ENCODE peak calls at places on chromosomes 11 and 22, in seven cellular contexts. One of them, this sample, is unnamed.

GRCh38 chr22:41563051-41563711 is 2.4 kb downstream of the CSDC2 start:
- DNase-seq in CD8-positive, alpha-beta T cell: no peak
- DNase-seq in SK-N-SH: no peak
- DNase-seq in lower lobe of right lung: no peak
- DNase-seq in CD4-positive, CD25-positive, alpha-beta regulatory T cell: no peak
- DNase-seq in AG04450: no peak
- DNase-seq in A673: no peak
- DNase-seq in this sample: peak; percentile 64

GRCh38 chr11:75078233-75078632 is 18.4 kb downstream of the OR2AT4 start:
- DNase-seq in A673: no peak
- DNase-seq in AG04450: no peak
- DNase-seq in CD8-positive, alpha-beta T cell: no peak
- DNase-seq in CD4-positive, CD25-positive, alpha-beta regulatory T cell: no peak
- DNase-seq in SK-N-SH: no peak
- DNase-seq in lower lobe of right lung: no peak
- DNase-seq in this sample: no peak

GRCh38 chr11:27083241-27083640 is 42.6 kb downstream of the BBOX1 start:
- DNase-seq in SK-N-SH: no peak
- DNase-seq in A673: no peak
- DNase-seq in AG04450: no peak
- DNase-seq in lower lobe of right lung: no peak
- DNase-seq in CD8-positive, alpha-beta T cell: no peak
- DNase-seq in CD4-positive, CD25-positive, alpha-beta regulatory T cell: no peak
- DNase-seq in this sample: no peak

GRCh38 chr22:37230673-37231405 is 13.2 kb downstream of the RAC2 start:
- DNase-seq in SK-N-SH: no peak
- DNase-seq in CD8-positive, alpha-beta T cell: peak; percentile 59
- DNase-seq in CD4-positive, CD25-positive, alpha-beta regulatory T cell: peak; percentile 61
- DNase-seq in AG04450: no peak
- DNase-seq in A673: no peak
- DNase-seq in lower lobe of right lung: peak; percentile 17
- DNase-seq in this sample: peak; percentile 38

GRCh38 chr11:61401558-61401957 is 9.2 kb downstream of the TMEM216 start:
- DNase-seq in SK-N-SH: no peak
- DNase-seq in lower lobe of right lung: no peak
- DNase-seq in AG04450: no peak
- DNase-seq in A673: no peak
- DNase-seq in CD8-positive, alpha-beta T cell: no peak
- DNase-seq in CD4-positive, CD25-positive, alpha-beta regulatory T cell: no peak
- DNase-seq in this sample: no peak

GRCh38 chr22:25484916-25485315 is 79.6 kb upstream of the GRK3 start:
- DNase-seq in AG04450: no peak
- DNase-seq in A673: no peak
- DNase-seq in CD4-positive, CD25-positive, alpha-beta regulatory T cell: no peak
- DNase-seq in CD8-positive, alpha-beta T cell: no peak
- DNase-seq in lower lobe of right lung: no peak
- DNase-seq in SK-N-SH: no peak
- DNase-seq in this sample: no peak

GRCh38 chr11:103596323-103596722 is 440.1 kb upstream of the DDI1 start:
- DNase-seq in A673: no peak
- DNase-seq in lower lobe of right lung: no peak
- DNase-seq in AG04450: no peak
- DNase-seq in CD8-positive, alpha-beta T cell: no peak
- DNase-seq in CD4-positive, CD25-positive, alpha-beta regulatory T cell: no peak
- DNase-seq in SK-N-SH: no peak
- DNase-seq in this sample: no peak

GRCh38 chr11:19422257-19422656 is 181.5 kb upstream of the E2F8 start:
- DNase-seq in SK-N-SH: no peak
- DNase-seq in A673: no peak
- DNase-seq in CD4-positive, CD25-positive, alpha-beta regulatory T cell: no peak
- DNase-seq in lower lobe of right lung: no peak
- DNase-seq in CD8-positive, alpha-beta T cell: no peak
- DNase-seq in AG04450: no peak
- DNase-seq in this sample: no peak

GRCh38 chr11:100684101-100685065 is 2.7 kb upstream of the ARHGAP42 start:
- DNase-seq in CD4-positive, CD25-positive, alpha-beta regulatory T cell: no peak
- DNase-seq in SK-N-SH: no peak
- DNase-seq in A673: no peak
- DNase-seq in lower lobe of right lung: no peak
- DNase-seq in CD8-positive, alpha-beta T cell: no peak
- DNase-seq in AG04450: no peak
- DNase-seq in this sample: no peak

GRCh38 chr11:108405706-108406105 is 61.6 kb downstream of the C11orf65 start:
- DNase-seq in CD8-positive, alpha-beta T cell: no peak
- DNase-seq in lower lobe of right lung: no peak
- DNase-seq in AG04450: no peak
- DNase-seq in SK-N-SH: no peak
- DNase-seq in A673: no peak
- DNase-seq in CD4-positive, CD25-positive, alpha-beta regulatory T cell: no peak
- DNase-seq in this sample: no peak

GRCh38 chr11:133945087-133945974 is 11.4 kb downstream of the IGSF9B start:
- DNase-seq in SK-N-SH: peak; percentile 78
- DNase-seq in AG04450: no peak
- DNase-seq in A673: no peak
- DNase-seq in lower lobe of right lung: no peak
- DNase-seq in CD4-positive, CD25-positive, alpha-beta regulatory T cell: peak; percentile 82
- DNase-seq in CD8-positive, alpha-beta T cell: peak; percentile 84
- DNase-seq in this sample: no peak

GRCh38 chr11:110200241-110200640 is 96.2 kb downstream of the RDX start:
- DNase-seq in AG04450: no peak
- DNase-seq in CD8-positive, alpha-beta T cell: no peak
- DNase-seq in SK-N-SH: no peak
- DNase-seq in CD4-positive, CD25-positive, alpha-beta regulatory T cell: no peak
- DNase-seq in lower lobe of right lung: no peak
- DNase-seq in A673: no peak
- DNase-seq in this sample: no peak

GRCh38 chr11:103433380-103433779 is 324.2 kb downstream of the DYNC2H1 start:
- DNase-seq in A673: peak; percentile 2
- DNase-seq in CD4-positive, CD25-positive, alpha-beta regulatory T cell: no peak
- DNase-seq in AG04450: peak; percentile 76
- DNase-seq in SK-N-SH: no peak
- DNase-seq in CD8-positive, alpha-beta T cell: no peak
- DNase-seq in lower lobe of right lung: no peak
- DNase-seq in this sample: no peak

GRCh38 chr11:119993732-119994131 is 144.2 kb downstream of the TRIM29 start:
- DNase-seq in AG04450: no peak
- DNase-seq in A673: no peak
- DNase-seq in CD4-positive, CD25-positive, alpha-beta regulatory T cell: no peak
- DNase-seq in SK-N-SH: no peak
- DNase-seq in CD8-positive, alpha-beta T cell: no peak
- DNase-seq in lower lobe of right lung: no peak
- DNase-seq in this sample: no peak

DNA sequence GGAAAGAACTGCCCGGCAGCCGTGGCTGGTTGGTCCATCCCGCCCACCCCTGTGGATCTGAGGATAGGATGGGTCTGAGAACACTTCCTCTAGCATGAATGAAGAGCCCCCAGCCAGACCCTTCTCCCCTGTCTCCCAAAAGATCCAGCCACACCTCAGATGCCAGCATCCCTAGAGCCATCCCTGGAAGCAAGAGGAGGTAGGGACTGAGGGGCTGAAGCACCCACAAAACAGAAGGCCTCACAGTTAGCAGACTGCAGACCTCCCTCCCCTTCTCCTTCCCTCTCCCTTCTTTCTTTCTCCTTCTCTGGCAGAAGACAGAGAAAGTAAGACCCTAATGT is 1.7 kb downstream of the NRXN2 start:
- DNase-seq in CD8-positive, alpha-beta T cell: no peak
- DNase-seq in A673: no peak
- DNase-seq in lower lobe of right lung: no peak
- DNase-seq in SK-N-SH: no peak
- DNase-seq in CD4-positive, CD25-positive, alpha-beta regulatory T cell: no peak
- DNase-seq in AG04450: no peak
- DNase-seq in this sample: no peak
- H3K27me3 ChIP-seq in CD8-positive, alpha-beta T cell: no peaks in the 10 kb centered on the region
- H3K27me3 ChIP-seq in A673: peaks cover 61% of the 10 kb centered on the region
- H3K27me3 ChIP-seq in lower lobe of right lung: peaks cover 59% of the 10 kb centered on the region
- H3K27me3 ChIP-seq in SK-N-SH: peaks cover 13% of the 10 kb centered on the region
- H3K27me3 ChIP-seq in CD4-positive, CD25-positive, alpha-beta regulatory T cell: no peaks in the 10 kb centered on the region
- H3K27me3 ChIP-seq in AG04450: peaks cover 51% of the 10 kb centered on the region
- H3K27me3 ChIP-seq in this sample: peaks cover 37% of the 10 kb centered on the region

GRCh38 chr22:44442186-44442465 is 55.9 kb downstream of the RTL6 start:
- DNase-seq in A673: no peak
- DNase-seq in lower lobe of right lung: no peak
- DNase-seq in CD8-positive, alpha-beta T cell: no peak
- DNase-seq in SK-N-SH: no peak
- DNase-seq in CD4-positive, CD25-positive, alpha-beta regulatory T cell: no peak
- DNase-seq in AG04450: no peak
- DNase-seq in this sample: no peak

GRCh38 chr22:44441401-44442185 is 56.4 kb downstream of the RTL6 start:
- DNase-seq in AG04450: no peak
- DNase-seq in lower lobe of right lung: no peak
- DNase-seq in CD8-positive, alpha-beta T cell: no peak
- DNase-seq in A673: no peak
- DNase-seq in CD4-positive, CD25-positive, alpha-beta regulatory T cell: no peak
- DNase-seq in SK-N-SH: no peak
- DNase-seq in this sample: peak; percentile 33

GRCh38 chr22:44443641-44444235 is 54.3 kb downstream of the RTL6 start:
- DNase-seq in A673: no peak
- DNase-seq in SK-N-SH: no peak
- DNase-seq in AG04450: no peak
- DNase-seq in CD4-positive, CD25-positive, alpha-beta regulatory T cell: no peak
- DNase-seq in CD8-positive, alpha-beta T cell: no peak
- DNase-seq in lower lobe of right lung: no peak
- DNase-seq in this sample: peak; percentile 17

GRCh38 chr22:44444341-44445306 is 53.4 kb downstream of the RTL6 start:
- DNase-seq in A673: no peak
- DNase-seq in SK-N-SH: peak; percentile 60
- DNase-seq in AG04450: no peak
- DNase-seq in CD8-positive, alpha-beta T cell: no peak
- DNase-seq in lower lobe of right lung: no peak
- DNase-seq in CD4-positive, CD25-positive, alpha-beta regulatory T cell: no peak
- DNase-seq in this sample: peak; percentile 90

DNA sequence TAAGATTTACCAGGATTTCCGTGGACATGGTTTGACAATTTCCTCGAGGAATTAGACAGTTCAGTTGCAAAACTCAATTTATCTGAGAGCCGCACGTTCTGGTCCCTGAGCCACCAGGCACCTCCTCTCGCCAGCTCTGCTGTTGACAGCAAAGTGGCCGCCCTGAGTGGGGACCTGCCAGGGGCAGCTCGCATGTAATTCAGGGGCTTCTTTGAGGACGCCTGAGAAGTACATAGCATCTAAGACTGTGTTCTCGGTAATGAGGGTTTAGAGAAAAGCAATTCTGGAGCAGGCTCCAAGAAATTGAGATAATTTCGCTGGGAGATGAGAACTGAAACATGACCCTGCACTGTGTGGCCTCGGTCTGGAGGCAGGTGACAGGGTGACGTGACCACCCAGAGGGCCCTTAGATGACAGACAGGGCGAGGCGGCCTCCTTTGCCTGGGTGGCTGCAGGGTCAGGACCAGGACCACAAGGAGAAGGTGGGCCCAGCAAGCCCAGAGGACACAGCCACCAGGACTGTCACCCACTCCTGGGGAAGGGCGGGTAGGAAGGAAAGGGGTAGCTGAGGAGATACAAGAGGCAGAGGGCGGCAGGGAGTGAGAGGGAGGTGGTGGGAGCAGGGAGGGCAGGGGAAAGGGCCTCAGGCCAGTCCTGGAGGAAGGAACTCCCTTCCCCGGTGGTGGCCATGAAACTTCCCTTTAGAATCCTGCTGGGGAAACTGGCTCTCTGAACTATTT is 55.0 kb downstream of the RTL6 start:
- DNase-seq in SK-N-SH: no peak
- DNase-seq in CD4-positive, CD25-positive, alpha-beta regulatory T cell: no peak
- DNase-seq in lower lobe of right lung: no peak
- DNase-seq in CD8-positive, alpha-beta T cell: no peak
- DNase-seq in A673: no peak
- DNase-seq in AG04450: no peak
- DNase-seq in this sample: peak; percentile 60
- H3K27me3 ChIP-seq in SK-N-SH: no peaks in the 10 kb centered on the region
- H3K27me3 ChIP-seq in CD4-positive, CD25-positive, alpha-beta regulatory T cell: no peaks in the 10 kb centered on the region
- H3K27me3 ChIP-seq in lower lobe of right lung: no peaks in the 10 kb centered on the region
- H3K27me3 ChIP-seq in CD8-positive, alpha-beta T cell: no peaks in the 10 kb centered on the region
- H3K27me3 ChIP-seq in A673: no peaks in the 10 kb centered on the region
- H3K27me3 ChIP-seq in AG04450: no peaks in the 10 kb centered on the region
- H3K27me3 ChIP-seq in this sample: no peaks in the 10 kb centered on the region

GRCh38 chr22:19765477-19766234 is 5.1 kb downstream of the TBX1 start:
- DNase-seq in SK-N-SH: no peak
- DNase-seq in AG04450: no peak
- DNase-seq in lower lobe of right lung: no peak
- DNase-seq in A673: no peak
- DNase-seq in CD8-positive, alpha-beta T cell: no peak
- DNase-seq in CD4-positive, CD25-positive, alpha-beta regulatory T cell: no peak
- DNase-seq in this sample: peak; percentile 87

GRCh38 chr22:19767427-19768380 is 7.1 kb downstream of the TBX1 start:
- DNase-seq in A673: no peak
- DNase-seq in CD4-positive, CD25-positive, alpha-beta regulatory T cell: no peak
- DNase-seq in CD8-positive, alpha-beta T cell: no peak
- DNase-seq in SK-N-SH: no peak
- DNase-seq in lower lobe of right lung: no peak
- DNase-seq in AG04450: no peak
- DNase-seq in this sample: peak; percentile 95

GRCh38 chr22:19766506-19767426 is 6.2 kb downstream of the TBX1 start:
- DNase-seq in A673: peak; percentile 55
- DNase-seq in CD4-positive, CD25-positive, alpha-beta regulatory T cell: peak; percentile 26
- DNase-seq in SK-N-SH: peak; percentile 78
- DNase-seq in AG04450: no peak
- DNase-seq in CD8-positive, alpha-beta T cell: peak; percentile 59
- DNase-seq in lower lobe of right lung: peak; percentile 81
- DNase-seq in this sample: peak; percentile 85

GRCh38 chr22:19764636-19765476 is 4.3 kb downstream of the TBX1 start:
- DNase-seq in CD8-positive, alpha-beta T cell: no peak
- DNase-seq in A673: no peak
- DNase-seq in CD4-positive, CD25-positive, alpha-beta regulatory T cell: no peak
- DNase-seq in lower lobe of right lung: no peak
- DNase-seq in SK-N-SH: no peak
- DNase-seq in AG04450: no peak
- DNase-seq in this sample: peak; percentile 81

DNA sequence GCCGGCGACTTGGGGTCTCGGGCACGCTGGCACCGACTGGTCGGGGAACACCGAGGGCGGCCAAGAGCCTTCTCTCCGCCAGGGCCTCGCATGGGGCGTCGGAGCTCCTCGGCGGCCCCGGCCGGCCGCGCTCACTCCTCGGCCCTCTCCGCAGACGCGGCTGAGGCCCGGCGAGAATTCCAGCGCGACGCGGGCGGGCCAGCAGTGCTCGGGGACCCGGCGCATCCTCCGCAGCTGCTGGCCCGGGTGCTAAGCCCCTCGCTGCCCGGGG is 5.6 kb downstream of the TBX1 start:
- DNase-seq in A673: peak; percentile 33
- DNase-seq in AG04450: no peak
- DNase-seq in CD8-positive, alpha-beta T cell: no peak
- DNase-seq in lower lobe of right lung: no peak
- DNase-seq in CD4-positive, CD25-positive, alpha-beta regulatory T cell: no peak
- DNase-seq in SK-N-SH: peak; percentile 68
- DNase-seq in this sample: peak; percentile 78
- H3K27me3 ChIP-seq in A673: peaks cover 38% of the 10 kb centered on the region
- H3K27me3 ChIP-seq in AG04450: peaks cover 85% of the 10 kb centered on the region
- H3K27me3 ChIP-seq in CD8-positive, alpha-beta T cell: peaks cover 36% of the 10 kb centered on the region
- H3K27me3 ChIP-seq in lower lobe of right lung: peaks cover 98% of the 10 kb centered on the region
- H3K27me3 ChIP-seq in CD4-positive, CD25-positive, alpha-beta regulatory T cell: peaks cover 8% of the 10 kb centered on the region
- H3K27me3 ChIP-seq in SK-N-SH: peaks cover 34% of the 10 kb centered on the region
- H3K27me3 ChIP-seq in this sample: peaks cover 74% of the 10 kb centered on the region

DNA sequence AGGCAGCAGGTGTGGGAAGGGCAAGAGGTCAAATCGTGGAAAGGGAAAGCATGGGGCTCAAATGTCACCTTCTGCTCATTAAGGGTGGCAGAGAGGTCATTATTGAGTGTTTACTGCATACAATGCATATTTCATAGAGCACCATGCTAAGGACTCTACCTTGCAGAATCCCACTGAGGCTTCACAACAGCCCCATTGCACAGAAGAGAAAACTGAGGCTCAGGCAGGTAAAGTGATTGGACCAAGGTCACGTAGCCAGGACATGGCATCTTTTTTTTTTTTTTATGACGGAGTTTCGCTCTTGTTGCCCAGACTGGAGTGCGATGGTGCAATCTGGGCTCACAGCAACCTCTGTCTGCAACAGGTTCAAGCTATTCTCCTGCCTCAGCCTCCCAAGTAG is 7.8 kb downstream of the FLRT1 start:
- DNase-seq in lower lobe of right lung: no peak
- DNase-seq in A673: no peak
- DNase-seq in CD4-positive, CD25-positive, alpha-beta regulatory T cell: no peak
- DNase-seq in CD8-positive, alpha-beta T cell: no peak
- DNase-seq in SK-N-SH: no peak
- DNase-seq in AG04450: no peak
- DNase-seq in this sample: no peak
- H3K27me3 ChIP-seq in lower lobe of right lung: no peaks in the 10 kb centered on the region
- H3K27me3 ChIP-seq in A673: no peaks in the 10 kb centered on the region
- H3K27me3 ChIP-seq in CD4-positive, CD25-positive, alpha-beta regulatory T cell: no peaks in the 10 kb centered on the region
- H3K27me3 ChIP-seq in CD8-positive, alpha-beta T cell: no peaks in the 10 kb centered on the region
- H3K27me3 ChIP-seq in SK-N-SH: no peaks in the 10 kb centered on the region
- H3K27me3 ChIP-seq in AG04450: peaks cover 12% of the 10 kb centered on the region
- H3K27me3 ChIP-seq in this sample: peaks cover 9% of the 10 kb centered on the region

This sample was measured in H7.